ENCODE peak calls at places on chromosomes 2 and 18, in six cellular contexts. Z is suprapubic skin; K is uterus; F is right lobe of liver; Q is H1; D is CD8-positive, alpha-beta T cell. M is an unnamed sample.
A peak's percentile ranks its signal among the peaks of the same experiment; 100 is the strongest.

GRCh38 chr2:218031771-218032257 is 29.0 kb upstream of the TNS1 start:
- DNase-seq in Z (no peak), K (no peak), F (no peak), Q (no peak), D (peak; percentile 31), M (peak; percentile 60)

GRCh38 chr2:231204146-231204545 is 5.7 kb downstream of the ARMC9 start:
- DNase-seq in Z (no peak), K (no peak), F (peak; percentile 17), Q (no peak), D (no peak), M (no peak)

GRCh38 chr2:47344890-47345583 is 57.9 kb upstream of the MSH2 start:
- DNase-seq in Z (peak; percentile 74), K (peak; percentile 65), F (peak; percentile 83), Q (peak; percentile 85), D (no peak), M (peak; percentile 87)

GRCh38 chr2:146602383-146602782 is 1242.4 kb upstream of the ACVR2A start:
- DNase-seq in Z (no peak), K (no peak), F (no peak), Q (no peak), D (no peak), M (no peak)

GRCh38 chr2:179963626-179964025 is 43.5 kb downstream of the CWC22 start:
- DNase-seq in Z (no peak), K (no peak), F (no peak), Q (no peak), D (no peak), M (no peak)

GRCh38 chr2:74457129-74457548 is 1.1 kb upstream of the WBP1 start:
- DNase-seq in Z (no peak), K (no peak), F (no peak), Q (no peak), D (no peak), M (no peak)

GRCh38 chr18:23239885-23240608 is 104.8 kb downstream of the CABLES1 start:
- DNase-seq in Z (no peak), K (no peak), F (no peak), Q (no peak), D (no peak), M (no peak)

GRCh38 chr2:204885747-204886146 is 340.5 kb downstream of the PARD3B start:
- DNase-seq in Z (no peak), K (no peak), F (no peak), Q (no peak), D (no peak), M (no peak)

GRCh38 chr2:235914756-235915155 is 253.4 kb downstream of the GBX2 start:
- DNase-seq in Z (no peak), K (no peak), F (no peak), Q (no peak), D (no peak), M (no peak)

GRCh38 chr2:201642579-201643215 is 606 bp downstream of the TMEM237 start:
- DNase-seq in Z (peak; percentile 90), K (peak; percentile 75), F (peak; percentile 82), Q (peak; percentile 97), D (peak; percentile 91), M (peak; percentile 75)

GRCh38 chr2:180370476-180371205 is 363.5 kb upstream of the CWC22 start:
- DNase-seq in Z (no peak), K (no peak), F (no peak), Q (no peak), D (no peak), M (no peak)

GRCh38 chr2:229980440-229981184 is 58.3 kb downstream of the FBXO36 start:
- DNase-seq in Z (no peak), K (peak; percentile 69), F (peak; percentile 53), Q (peak; percentile 55), D (no peak), M (peak; percentile 90)

GRCh38 chr2:160229591-160229990 is 29.5 kb upstream of the ITGB6 start:
- DNase-seq in Z (no peak), K (no peak), F (no peak), Q (no peak), D (no peak), M (no peak)

GRCh38 chr18:2325308-2325849 is 245.9 kb downstream of the METTL4 start:
- DNase-seq in Z (no peak), K (no peak), F (no peak), Q (no peak), D (no peak), M (no peak)

GRCh38 chr2:162582357-162582798 is 238.4 kb downstream of the GCA start:
- DNase-seq in Z (no peak), K (no peak), F (peak; percentile 89), Q (no peak), D (no peak), M (no peak)

GRCh38 chr2:231662811-231663457 is 45.4 kb upstream of the PTMA start:
- DNase-seq in Z (peak; percentile 79), K (no peak), F (no peak), Q (no peak), D (no peak), M (no peak)

GRCh38 chr2:239275037-239275685 is 125.7 kb downstream of the HDAC4 start:
- DNase-seq in Z (peak; percentile 95), K (peak; percentile 65), F (no peak), Q (no peak), D (peak; percentile 80), M (peak; percentile 47)

GRCh38 chr2:110101280-110101844 is 14.3 kb downstream of the MALL start:
- DNase-seq in Z (peak; percentile 95), K (peak; percentile 88), F (peak; percentile 82), Q (no peak), D (peak; percentile 44), M (peak; percentile 96)

GRCh38 chr2:171819453-171819852 is 74.6 kb downstream of the SLC25A12 start:
- DNase-seq in Z (no peak), K (no peak), F (no peak), Q (no peak), D (no peak), M (no peak)

GRCh38 chr2:138615257-138615656 is 113.7 kb downstream of the SPOPL start:
- DNase-seq in Z (no peak), K (no peak), F (no peak), Q (no peak), D (no peak), M (no peak)

GRCh38 chr2:96856776-96857673 is 791 bp downstream of the ANKRD39 start:
- DNase-seq in Z (peak; percentile 79), K (peak; percentile 40), F (no peak), Q (peak; percentile 73), D (peak; percentile 72), M (no peak)

GRCh38 chr2:72222829-72223564 is 75.3 kb upstream of the CYP26B1 start:
- DNase-seq in Z (no peak), K (no peak), F (no peak), Q (no peak), D (no peak), M (no peak)

GRCh38 chr2:191384829-191385228 is 139.6 kb downstream of the MYO1B start:
- DNase-seq in Z (no peak), K (no peak), F (no peak), Q (no peak), D (no peak), M (no peak)

GRCh38 chr2:138742446-138743057 is 37.6 kb downstream of the NXPH2 start:
- DNase-seq in Z (no peak), K (no peak), F (no peak), Q (no peak), D (no peak), M (no peak)

GRCh38 chr18:6367208-6367607 is 47.5 kb downstream of the L3MBTL4 start:
- DNase-seq in Z (no peak), K (no peak), F (no peak), Q (no peak), D (no peak), M (no peak)

GRCh38 chr18:52160652-52161051 is 179.3 kb upstream of the DCC start:
- DNase-seq in Z (no peak), K (no peak), F (no peak), Q (no peak), D (no peak), M (no peak)

GRCh38 chr2:165697727-165698620 is 96.1 kb downstream of the GALNT3 start:
- DNase-seq in Z (no peak), K (no peak), F (no peak), Q (no peak), D (no peak), M (no peak)

GRCh38 chr2:16650287-16651249 is 15.1 kb downstream of the CYRIA start:
- DNase-seq in Z (no peak), K (no peak), F (no peak), Q (no peak), D (no peak), M (no peak)

GRCh38 chr2:220665108-220665471 is 907.0 kb downstream of the EPHA4 start:
- DNase-seq in Z (no peak), K (no peak), F (no peak), Q (no peak), D (no peak), M (no peak)

GRCh38 chr2:122519366-122519765 is 763.9 kb downstream of the TSN start:
- DNase-seq in Z (no peak), K (no peak), F (no peak), Q (no peak), D (no peak), M (no peak)
- TF ChIP-seq CTCF in Z (no peak), K (no peak), F (no peak), Q (no peak), D (no peak), M (no peak)

GRCh38 chr2:148814143-148814852 is 60.7 kb upstream of the KIF5C start:
- DNase-seq in Z (no peak), K (peak; percentile 15), F (no peak), Q (peak; percentile 41), D (no peak), M (peak; percentile 57)

GRCh38 chr2:148819019-148819418 is 56.0 kb upstream of the KIF5C start:
- DNase-seq in Z (no peak), K (no peak), F (no peak), Q (no peak), D (no peak), M (no peak)

GRCh38 chr2:148814853-148815419 is 60.1 kb upstream of the KIF5C start:
- DNase-seq in Z (no peak), K (peak; percentile 18), F (no peak), Q (peak; percentile 26), D (no peak), M (peak; percentile 12)

GRCh38 chr2:148816176-148816575 is 58.9 kb upstream of the KIF5C start:
- DNase-seq in Z (no peak), K (no peak), F (no peak), Q (peak; percentile 35), D (no peak), M (no peak)

GRCh38 chr2:148817210-148817708 is 57.8 kb upstream of the KIF5C start:
- DNase-seq in Z (no peak), K (peak; percentile 20), F (no peak), Q (peak; percentile 44), D (no peak), M (no peak)
- H3K27me3 ChIP-seq in Z (peaks cover 5% of the 10 kb centered on the region), K (no peaks in the 10 kb centered on the region), F (no peaks in the 10 kb centered on the region), Q (no peaks in the 10 kb centered on the region), D (no peaks in the 10 kb centered on the region), M (no peaks in the 10 kb centered on the region)

GRCh38 chr18:75958683-75959082 is 531.2 kb upstream of the SMIM21 start:
- DNase-seq in Z (no peak), K (no peak), F (no peak), Q (no peak), D (no peak), M (no peak)
- TF ChIP-seq CTCF in Z (no peak), K (no peak), F (no peak), Q (no peak), D (no peak), M (no peak)

DNA sequence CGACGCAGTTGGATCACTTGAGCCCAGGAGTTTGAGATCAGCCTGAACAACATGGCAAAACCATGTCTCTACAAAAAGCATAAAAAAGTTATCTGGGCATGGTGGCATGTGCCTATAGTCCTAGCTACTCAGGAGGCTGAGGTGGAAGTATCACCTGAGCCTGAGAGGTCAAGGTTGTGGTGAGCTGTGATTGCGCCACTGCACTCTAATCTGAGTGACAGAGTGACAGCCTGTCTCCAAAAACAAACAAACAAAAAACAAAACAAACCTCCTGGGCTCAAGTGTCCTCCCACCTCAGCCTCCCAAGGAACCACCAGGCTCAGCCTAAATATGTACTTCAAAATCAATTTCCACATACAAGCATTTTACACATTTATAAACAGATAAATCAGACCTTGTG is 83.8 kb downstream of the STRN start:
- DNase-seq in Z (no peak), K (no peak), F (no peak), Q (no peak), D (no peak), M (no peak)
- H3K27me3 ChIP-seq in Z (no peaks in the 10 kb centered on the region), K (no peaks in the 10 kb centered on the region), F (no peaks in the 10 kb centered on the region), Q (no peaks in the 10 kb centered on the region), D (no peaks in the 10 kb centered on the region), M (no peaks in the 10 kb centered on the region)